ENCODE peak calls at places on chromosomes 3 and 15, in five cellular contexts. G is activated CD4-positive, alpha-beta T cell treated with anti-CD3 and anti-CD28 coated beads, Interleukin-2, amount 50 U/mL, for 1 hour; Z is hypothalamus; I is hepatocyte; T is epithelial cell of esophagus. A is an unnamed sample.

GRCh38 chr3:30294241-30294667 is 312.1 kb upstream of the TGFBR2 start:
- DNase-seq in G (no peak), Z (no peak), I (no peak), T (no peak), A (no peak)

GRCh38 chr3:13385373-13385965 is 34.7 kb downstream of the NUP210 start:
- DNase-seq in G (no peak), Z (no peak), I (no peak), T (no peak), A (no peak)

GRCh38 chr3:43378066-43378935 is 92.0 kb downstream of the SNRK start:
- DNase-seq in G (peak), Z (no peak), I (peak), T (peak), A (peak)

GRCh38 chr15:90882781-90883525 is 1.4 kb upstream of the FES start:
- DNase-seq in G (no peak), Z (no peak), I (no peak), T (no peak), A (no peak)

GRCh38 chr3:142993958-142994442 is 7.4 kb upstream of the U2SURP start:
- DNase-seq in G (peak), Z (peak), I (peak), T (peak), A (peak)

GRCh38 chr15:71678191-71678590 is 132.2 kb upstream of the NR2E3 start:
- DNase-seq in G (no peak), Z (no peak), I (no peak), T (no peak), A (no peak)

GRCh38 chr3:157282261-157283191 is 122.6 kb upstream of the CCNL1 start:
- DNase-seq in G (no peak), Z (no peak), I (peak), T (peak), A (peak)

GRCh38 chr3:42762046-42762724 is 10.9 kb downstream of the CCDC13 start:
- DNase-seq in G (no peak), Z (no peak), I (no peak), T (no peak), A (no peak)

GRCh38 chr3:16667633-16668032 is 62.4 kb upstream of the DAZL start:
- DNase-seq in G (no peak), Z (no peak), I (no peak), T (no peak), A (peak)

GRCh38 chr3:168191856-168192255 is 96.1 kb upstream of the GOLIM4 start:
- DNase-seq in G (no peak), Z (no peak), I (no peak), T (no peak), A (no peak)

GRCh38 chr15:74420193-74420905 is 13.4 kb downstream of the SEMA7A start:
- DNase-seq in G (no peak), Z (no peak), I (no peak), T (no peak), A (peak)

GRCh38 chr15:38885477-38885952 is 320.9 kb upstream of the RASGRP1 start:
- DNase-seq in G (no peak), Z (no peak), I (no peak), T (no peak), A (peak)

GRCh38 chr15:51403072-51403878 is 61.8 kb downstream of the GLDN start:
- DNase-seq in G (no peak), Z (no peak), I (peak), T (peak), A (peak)

GRCh38 chr15:55250392-55250791 is 39.2 kb downstream of the RAB27A start:
- DNase-seq in G (no peak), Z (no peak), I (peak), T (peak), A (peak)

GRCh38 chr3:14524920-14525660 is 15.1 kb downstream of the GRIP2 start:
- DNase-seq in G (no peak), Z (no peak), I (no peak), T (no peak), A (no peak)

GRCh38 chr3:38125305-38126120 is 11.4 kb downstream of the ACAA1 start:
- DNase-seq in G (no peak), Z (no peak), I (peak), T (no peak), A (no peak)

GRCh38 chr3:52917044-52917443 is 19.7 kb upstream of the STIMATE start:
- DNase-seq in G (no peak), Z (no peak), I (no peak), T (no peak), A (no peak)

GRCh38 chr15:101723161-101723873 is 956 bp downstream of the TARS3 start:
- DNase-seq in G (peak), Z (no peak), I (peak), T (peak), A (peak)

GRCh38 chr3:10300087-10300486 is 7.3 kb upstream of the GHRL start:
- DNase-seq in G (no peak), Z (no peak), I (no peak), T (no peak), A (no peak)

GRCh38 chr15:59456114-59456513 is 18.1 kb downstream of the FAM81A start:
- DNase-seq in G (no peak), Z (no peak), I (peak), T (peak), A (no peak)

GRCh38 chr3:39254806-39255449 is 24.9 kb downstream of the CX3CR1 start:
- DNase-seq in G (no peak), Z (no peak), I (no peak), T (no peak), A (peak)

GRCh38 chr3:58429657-58430056 is 4.0 kb downstream of the PDHB start:
- DNase-seq in G (no peak), Z (no peak), I (no peak), T (no peak), A (no peak)

GRCh38 chr3:168336276-168336675 is 240.6 kb upstream of the GOLIM4 start:
- DNase-seq in G (no peak), Z (no peak), I (no peak), T (no peak), A (no peak)

GRCh38 chr15:58632789-58633188 is 116.7 kb downstream of the ADAM10 start:
- DNase-seq in G (no peak), Z (no peak), I (no peak), T (no peak), A (no peak)

GRCh38 chr15:84811151-84811550 is 6.0 kb upstream of the ALPK3 start:
- DNase-seq in G (no peak), Z (no peak), I (no peak), T (no peak), A (no peak)